ENCODE peak calls at places on chromosomes 16 and 17, in seven cellular contexts. M is effector CD8-positive, alpha-beta T cell; C is A172; G is T-cell; W is brain pericyte; Y is ovary; A is LHCN-M2. R is an unnamed sample.
A peak's percentile ranks its signal among the peaks of the same experiment; 100 is the strongest.

GRCh38 chr17:6523330-6523729 is 33.0 kb downstream of the PITPNM3 start:
- DNase-seq in M (no peak), C (peak; percentile 92), G (no peak), W (no peak), Y (no peak), A (peak; percentile 43), R (no peak)

GRCh38 chr17:74807925-74808324 is 31.8 kb upstream of the NAT9 start:
- DNase-seq in M (no peak), C (no peak), G (no peak), W (no peak), Y (no peak), A (peak; percentile 18), R (no peak)

GRCh38 chr16:12803203-12804093 is at the start of gene CPPED1:
- DNase-seq in M (peak; percentile 83), C (peak; percentile 91), G (peak; percentile 91), W (peak; percentile 82), Y (peak; percentile 92), A (peak; percentile 93), R (peak; percentile 45)

GRCh38 chr16:23469814-23470213 is 16.8 kb upstream of the COG7 start:
- DNase-seq in M (no peak), C (peak; percentile 78), G (no peak), W (no peak), Y (no peak), A (no peak), R (no peak)

GRCh38 chr16:55567382-55567781 is 898 bp downstream of the CAPNS2 start:
- DNase-seq in M (no peak), C (no peak), G (no peak), W (no peak), Y (no peak), A (peak; percentile 54), R (no peak)

GRCh38 chr16:58000706-58001676 is at the start of gene USB1:
- DNase-seq in M (peak; percentile 79), C (peak; percentile 83), G (peak; percentile 79), W (peak; percentile 41), Y (peak; percentile 86), A (peak; percentile 79), R (no peak)

GRCh38 chr16:75931043-75931442 is 204.8 kb upstream of the CPHXL start:
- DNase-seq in M (no peak), C (no peak), G (no peak), W (no peak), Y (no peak), A (peak; percentile 91), R (no peak)

GRCh38 chr16:30063278-30063892 is 2.2 kb upstream of the ALDOA start:
- DNase-seq in M (no peak), C (no peak), G (no peak), W (no peak), Y (no peak), A (peak; percentile 62), R (no peak)

GRCh38 chr17:4626734-4627256 is 14.7 kb downstream of the ALOX15 start:
- DNase-seq in M (no peak), C (no peak), G (no peak), W (no peak), Y (no peak), A (no peak), R (no peak)

GRCh38 chr17:76414334-76415295 is 30.2 kb downstream of the SPHK1 start:
- DNase-seq in M (no peak), C (peak; percentile 38), G (no peak), W (no peak), Y (peak; percentile 73), A (no peak), R (no peak)

GRCh38 chr16:84803146-84803545 is 16.6 kb upstream of the CRISPLD2 start:
- DNase-seq in M (no peak), C (no peak), G (no peak), W (no peak), Y (no peak), A (no peak), R (no peak)

GRCh38 chr17:49555495-49556018 is 20.1 kb upstream of the NXPH3 start:
- DNase-seq in M (no peak), C (no peak), G (no peak), W (no peak), Y (no peak), A (no peak), R (no peak)

GRCh38 chr17:7393613-7394451 is 493 bp downstream of the PLSCR3 start:
- DNase-seq in M (peak; percentile 71), C (peak; percentile 53), G (peak; percentile 58), W (no peak), Y (no peak), A (peak; percentile 25), R (no peak)

GRCh38 chr17:77585142-77585860 is 373.2 kb upstream of the TNRC6C start:
- DNase-seq in M (no peak), C (no peak), G (no peak), W (no peak), Y (no peak), A (no peak), R (no peak)

GRCh38 chr17:82793974-82794620 is 42.2 kb downstream of the TBCD start:
- DNase-seq in M (no peak), C (no peak), G (no peak), W (no peak), Y (no peak), A (no peak), R (no peak)

GRCh38 chr16:78987676-78988075 is 612.9 kb downstream of the MAF start:
- DNase-seq in M (no peak), C (no peak), G (no peak), W (no peak), Y (no peak), A (no peak), R (no peak)

GRCh38 chr16:4640572-4641305 is 16.1 kb downstream of the MGRN1 start:
- DNase-seq in M (no peak), C (no peak), G (no peak), W (no peak), Y (no peak), A (no peak), R (no peak)

GRCh38 chr16:1147027-1147426 is 5.9 kb upstream of the CACNA1H start:
- DNase-seq in M (no peak), C (no peak), G (no peak), W (no peak), Y (no peak), A (no peak), R (no peak)

GRCh38 chr17:50686494-50687199 is 21.1 kb downstream of the ANKRD40 start:
- DNase-seq in M (no peak), C (peak; percentile 98), G (no peak), W (no peak), Y (peak; percentile 94), A (peak; percentile 68), R (no peak)

GRCh38 chr16:15682105-15682570 is 32.1 kb downstream of the NDE1 start:
- DNase-seq in M (no peak), C (peak; percentile 82), G (peak; percentile 23), W (peak; percentile 40), Y (no peak), A (peak; percentile 83), R (peak; percentile 52)

GRCh38 chr16:50598936-50599361 is 50.8 kb downstream of the NKD1 start:
- DNase-seq in M (no peak), C (no peak), G (no peak), W (no peak), Y (no peak), A (no peak), R (no peak)

GRCh38 chr17:34736611-34737010 is 157.2 kb downstream of the TMEM132E start:
- DNase-seq in M (no peak), C (no peak), G (no peak), W (no peak), Y (no peak), A (no peak), R (no peak)

GRCh38 chr16:2148714-2149629 is 547 bp downstream of the RAB26 start:
- DNase-seq in M (no peak), C (no peak), G (no peak), W (no peak), Y (no peak), A (peak; percentile 13), R (no peak)

GRCh38 chr17:82548681-82549303 is 29.3 kb downstream of the FOXK2 start:
- DNase-seq in M (no peak), C (no peak), G (no peak), W (no peak), Y (no peak), A (no peak), R (no peak)

GRCh38 chr17:17682293-17682736 is 1.1 kb downstream of the RAI1 start:
- DNase-seq in M (peak; percentile 33), C (no peak), G (peak; percentile 23), W (no peak), Y (no peak), A (no peak), R (no peak)

GRCh38 chr16:50202926-50203624 is 50.0 kb downstream of the TENT4B start:
- DNase-seq in M (no peak), C (peak; percentile 89), G (no peak), W (peak; percentile 51), Y (peak; percentile 40), A (peak; percentile 95), R (peak; percentile 89)

GRCh38 chr17:51803161-51803560 is 355.4 kb downstream of the CA10 start:
- DNase-seq in M (no peak), C (no peak), G (no peak), W (no peak), Y (no peak), A (no peak), R (no peak)

GRCh38 chr17:4968166-4968915 is 724 bp upstream of the SPAG7 start:
- DNase-seq in M (no peak), C (no peak), G (peak; percentile 25), W (no peak), Y (no peak), A (no peak), R (no peak)

GRCh38 chr16:30472328-30472942 is at the start of gene ITGAL:
- DNase-seq in M (peak; percentile 48), C (no peak), G (peak; percentile 81), W (no peak), Y (peak; percentile 19), A (no peak), R (no peak)